ENCODE peak calls at places on chromosomes 3 and 15, in seven cellular contexts. F, O, R, P, Y, M and A are unnamed samples.

GRCh38 chr3:9351709-9352126 is 11.1 kb upstream of the THUMPD3 start:
- DNase-seq in F (no peak), O (no peak), R (no peak), P (peak), Y (no peak), M (no peak), A (no peak)

GRCh38 chr3:51311055-51311454 is 74.0 kb upstream of the MANF start:
- DNase-seq in F (peak), O (peak), R (peak), P (no peak), Y (no peak), M (no peak), A (no peak)

GRCh38 chr15:65132841-65133549 is 613 bp downstream of the PDCD7 start:
- DNase-seq in F (peak), O (peak), R (peak), P (peak), Y (peak), M (peak), A (no peak)

GRCh38 chr3:138775254-138775595 is 59.5 kb downstream of the PIK3CB start:
- DNase-seq in F (no peak), O (peak), R (no peak), P (no peak), Y (no peak), M (no peak), A (no peak)

GRCh38 chr3:149245738-149246451 is 24.3 kb upstream of the CP start:
- DNase-seq in F (peak), O (peak), R (no peak), P (no peak), Y (no peak), M (no peak), A (no peak)

GRCh38 chr15:86087808-86088207 is 8.1 kb downstream of the AGBL1 start:
- DNase-seq in F (no peak), O (no peak), R (no peak), P (no peak), Y (no peak), M (no peak), A (no peak)

GRCh38 chr3:11544413-11545181 is 99.1 kb downstream of the VGLL4 start:
- DNase-seq in F (no peak), O (peak), R (peak), P (no peak), Y (peak), M (no peak), A (no peak)

GRCh38 chr15:66768984-66769383 is 66.9 kb downstream of the SMAD6 start:
- DNase-seq in F (no peak), O (no peak), R (no peak), P (no peak), Y (no peak), M (no peak), A (no peak)

GRCh38 chr3:196603683-196604082 is 35.2 kb downstream of the FBXO45 start:
- DNase-seq in F (no peak), O (no peak), R (no peak), P (no peak), Y (no peak), M (no peak), A (no peak)

GRCh38 chr3:25887907-25888306 is 98.0 kb downstream of the OXSM start:
- DNase-seq in F (no peak), O (no peak), R (no peak), P (no peak), Y (no peak), M (no peak), A (no peak)

GRCh38 chr15:40912478-40912877 is 16.7 kb upstream of the DLL4 start:
- DNase-seq in F (no peak), O (no peak), R (peak), P (no peak), Y (no peak), M (no peak), A (no peak)

GRCh38 chr15:78024141-78024567 is 53.4 kb downstream of the TBC1D2B start:
- DNase-seq in F (no peak), O (peak), R (no peak), P (peak), Y (peak), M (peak), A (no peak)

GRCh38 chr15:99143655-99144610 is 39.1 kb downstream of the SYNM start:
- DNase-seq in F (no peak), O (no peak), R (no peak), P (peak), Y (peak), M (no peak), A (no peak)

GRCh38 chr3:136366289-136366688 is 116.1 kb downstream of the PCCB start:
- DNase-seq in F (no peak), O (peak), R (no peak), P (no peak), Y (no peak), M (no peak), A (no peak)

GRCh38 chr3:50408445-50408953 is 49.2 kb upstream of the TMEM115 start:
- DNase-seq in F (no peak), O (no peak), R (no peak), P (peak), Y (no peak), M (no peak), A (no peak)

GRCh38 chr3:131386429-131386926 is 4.9 kb downstream of the NUDT16 start:
- DNase-seq in F (no peak), O (no peak), R (no peak), P (peak), Y (peak), M (peak), A (peak)

GRCh38 chr3:128416578-128417150 is 50.0 kb downstream of the DNAJB8 start:
- DNase-seq in F (peak), O (peak), R (peak), P (no peak), Y (no peak), M (no peak), A (no peak)

GRCh38 chr15:70140543-70141375 is 43.0 kb upstream of the TLE3 start:
- DNase-seq in F (peak), O (peak), R (no peak), P (peak), Y (no peak), M (no peak), A (no peak)

GRCh38 chr15:65856821-65857455 is 12.4 kb upstream of the RAB11A start:
- DNase-seq in F (peak), O (peak), R (no peak), P (peak), Y (peak), M (peak), A (peak)

GRCh38 chr15:31901501-31901900 is 128.8 kb upstream of the CHRNA7 start:
- DNase-seq in F (no peak), O (no peak), R (no peak), P (no peak), Y (no peak), M (no peak), A (no peak)

GRCh38 chr15:78626611-78627010 is 5.8 kb upstream of the CHRNA3 start:
- DNase-seq in F (no peak), O (no peak), R (no peak), P (no peak), Y (no peak), M (no peak), A (no peak)

GRCh38 chr3:171230857-171231256 is 204.3 kb upstream of the SLC2A2 start:
- DNase-seq in F (no peak), O (peak), R (no peak), P (peak), Y (no peak), M (no peak), A (no peak)

GRCh38 chr15:82158811-82159210 is 103.7 kb downstream of the EFL1 start:
- DNase-seq in F (no peak), O (peak), R (no peak), P (no peak), Y (peak), M (no peak), A (no peak)

GRCh38 chr3:71998995-71999673 is 214.2 kb upstream of the PROK2 start:
- DNase-seq in F (no peak), O (peak), R (peak), P (no peak), Y (no peak), M (no peak), A (no peak)

GRCh38 chr3:4531478-4532025 is 38.4 kb downstream of the ITPR1 start:
- DNase-seq in F (no peak), O (peak), R (no peak), P (no peak), Y (no peak), M (no peak), A (no peak)

GRCh38 chr3:8371085-8371551 is 130.5 kb upstream of the LMCD1 start:
- DNase-seq in F (no peak), O (peak), R (peak), P (no peak), Y (no peak), M (no peak), A (no peak)

GRCh38 chr3:127768346-127769008 is 53.8 kb downstream of the MGLL start:
- DNase-seq in F (peak), O (peak), R (peak), P (no peak), Y (no peak), M (no peak), A (no peak)

GRCh38 chr3:162702768-162703385 is 1206.3 kb downstream of the OTOL1 start:
- DNase-seq in F (no peak), O (no peak), R (no peak), P (no peak), Y (no peak), M (no peak), A (no peak)

GRCh38 chr3:71310595-71311319 is 272.8 kb downstream of the FOXP1 start:
- DNase-seq in F (peak), O (peak), R (no peak), P (no peak), Y (peak), M (peak), A (peak)

GRCh38 chr15:28131400-28131799 is 32.3 kb upstream of the OCA2 start:
- DNase-seq in F (no peak), O (no peak), R (no peak), P (no peak), Y (no peak), M (no peak), A (no peak)

GRCh38 chr15:85854345-85855097 is 59.8 kb upstream of the KLHL25 start:
- DNase-seq in F (peak), O (peak), R (peak), P (peak), Y (no peak), M (peak), A (no peak)

GRCh38 chr3:129592362-129593150 is 13.9 kb downstream of the PLXND1 start:
- DNase-seq in F (no peak), O (no peak), R (peak), P (peak), Y (peak), M (peak), A (peak)

GRCh38 chr15:68249058-68249713 is 19.7 kb upstream of the CLN6 start:
- DNase-seq in F (no peak), O (no peak), R (no peak), P (no peak), Y (no peak), M (no peak), A (no peak)

GRCh38 chr15:61835029-61835428 is 225.2 kb downstream of the VPS13C start:
- DNase-seq in F (no peak), O (no peak), R (no peak), P (no peak), Y (no peak), M (no peak), A (no peak)

GRCh38 chr3:3170998-3171397 is 8.5 kb downstream of the CRBN start:
- DNase-seq in F (peak), O (peak), R (no peak), P (no peak), Y (no peak), M (no peak), A (no peak)

GRCh38 chr15:45763170-45763869 is 128.5 kb downstream of the SQOR start:
- DNase-seq in F (no peak), O (no peak), R (no peak), P (no peak), Y (no peak), M (no peak), A (no peak)

GRCh38 chr15:45762726-45763125 is 127.9 kb downstream of the SQOR start:
- DNase-seq in F (no peak), O (no peak), R (no peak), P (no peak), Y (no peak), M (no peak), A (no peak)

DNA sequence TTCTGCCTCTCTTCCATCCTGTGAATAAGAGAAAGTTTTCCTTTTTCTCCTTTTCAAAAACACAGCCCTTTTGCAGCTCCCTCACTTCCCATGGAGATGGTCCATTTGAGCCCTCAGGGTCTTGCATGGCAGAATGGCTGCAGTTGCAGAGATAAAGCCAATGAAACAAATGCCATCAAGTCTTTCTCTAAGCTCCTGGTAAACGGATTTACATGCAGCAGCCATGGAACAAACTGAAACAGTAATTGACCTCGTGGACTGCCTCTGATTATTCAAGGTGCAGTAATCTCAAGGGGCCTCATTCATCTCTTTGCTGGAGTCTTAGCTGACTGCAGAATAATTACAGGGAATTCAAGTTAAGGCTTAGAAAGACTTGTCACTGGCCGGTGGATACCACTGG is 125.1 kb downstream of the SQOR start:
- DNase-seq in F (no peak), O (no peak), R (no peak), P (no peak), Y (no peak), M (no peak), A (no peak)
- H3K27ac ChIP-seq in F (no peak), O (no peak), R (no peak), P (no peak), Y (no peak), M (no peak), A (no peak)

DNA sequence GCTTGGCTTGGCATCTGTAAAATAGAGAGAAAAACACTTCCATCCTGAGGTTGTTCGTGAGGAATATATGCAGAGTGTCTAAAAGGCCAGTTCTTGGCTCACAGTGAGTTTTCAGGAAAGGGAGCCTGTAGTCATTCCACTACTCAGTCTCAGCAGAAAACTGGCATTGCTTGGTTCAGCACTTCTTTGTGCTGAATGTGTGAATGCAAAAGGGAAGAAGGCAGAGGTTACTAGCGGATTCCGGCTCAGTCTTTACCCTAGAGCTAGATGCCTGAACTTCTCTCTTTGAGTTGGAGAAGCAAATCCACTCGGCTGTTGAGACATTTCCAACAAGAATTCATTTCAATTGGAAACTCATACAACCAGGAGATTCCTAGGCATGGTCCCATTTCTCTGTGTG is 23.1 kb upstream of the FRMD4B start:
- DNase-seq in F (no peak), O (no peak), R (no peak), P (no peak), Y (no peak), M (no peak), A (peak)
- H3K27ac ChIP-seq in F (no peak), O (no peak), R (no peak), P (no peak), Y (no peak), M (no peak), A (peak)

DNA sequence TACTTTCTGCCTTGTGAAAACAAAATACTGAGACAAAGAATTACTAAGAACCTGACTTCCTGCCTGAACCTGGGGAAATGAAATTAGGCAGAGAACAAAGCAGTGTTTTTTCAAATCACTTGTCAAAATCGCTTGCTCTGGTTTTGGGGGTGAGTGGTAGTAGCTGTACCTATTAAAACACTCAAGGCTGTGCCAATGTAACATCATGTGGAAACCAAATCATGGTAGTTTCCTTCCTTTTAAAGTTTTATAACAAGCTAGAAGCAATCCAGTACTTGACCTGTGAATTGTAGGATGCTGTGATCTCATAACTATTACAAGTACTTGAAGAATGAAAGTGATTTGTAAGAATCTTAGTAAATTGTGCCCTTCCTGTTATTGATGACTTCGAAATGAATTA is 6.7 kb downstream of the CMTM8 start:
- DNase-seq in F (no peak), O (no peak), R (no peak), P (no peak), Y (no peak), M (no peak), A (no peak)
- H3K27ac ChIP-seq in F (no peak), O (no peak), R (no peak), P (no peak), Y (no peak), M (no peak), A (no peak)

GRCh38 chr3:94617312-94617711 is 554.5 kb downstream of the NSUN3 start:
- DNase-seq in F (no peak), O (no peak), R (no peak), P (no peak), Y (no peak), M (no peak), A (no peak)
- H3K27ac ChIP-seq in F (peak), O (no peak), R (no peak), P (peak), Y (no peak), M (no peak), A (no peak)

GRCh38 chr3:30733681-30734080 is 127.3 kb downstream of the TGFBR2 start:
- DNase-seq in F (no peak), O (no peak), R (no peak), P (no peak), Y (no peak), M (no peak), A (no peak)

GRCh38 chr3:30733229-30733628 is 126.8 kb downstream of the TGFBR2 start:
- DNase-seq in F (no peak), O (no peak), R (no peak), P (no peak), Y (no peak), M (no peak), A (no peak)

GRCh38 chr3:30738605-30739004 is 132.2 kb downstream of the TGFBR2 start:
- DNase-seq in F (no peak), O (no peak), R (no peak), P (no peak), Y (no peak), M (no peak), A (no peak)

GRCh38 chr3:30741870-30742269 is 135.5 kb downstream of the TGFBR2 start:
- DNase-seq in F (no peak), O (no peak), R (no peak), P (no peak), Y (no peak), M (no peak), A (no peak)

GRCh38 chr3:30737746-30738499 is 131.5 kb downstream of the TGFBR2 start:
- DNase-seq in F (no peak), O (no peak), R (no peak), P (no peak), Y (no peak), M (no peak), A (no peak)
- H3K27ac ChIP-seq in F (no peak), O (no peak), R (no peak), P (no peak), Y (no peak), M (no peak), A (no peak)

DNA sequence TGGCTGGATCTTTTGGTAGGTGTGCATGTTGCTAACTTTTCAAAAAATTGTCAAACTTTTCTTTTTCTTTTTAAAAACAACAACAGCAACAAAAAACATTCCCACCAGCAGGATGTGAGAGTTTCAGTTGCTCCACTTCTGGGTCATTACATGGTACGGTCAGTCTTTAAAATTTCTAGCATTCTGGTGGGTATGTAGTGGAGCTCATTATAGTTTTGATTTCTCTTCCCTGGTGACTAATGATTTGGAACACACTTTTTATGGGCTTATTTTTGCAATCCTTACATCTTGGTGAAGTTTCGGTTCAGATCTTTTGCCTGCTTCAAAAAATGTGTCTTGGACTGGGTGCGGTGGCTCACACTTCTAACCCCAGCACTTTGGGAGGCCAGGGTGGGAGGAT is 19.3 kb downstream of the ATP1B3 start:
- DNase-seq in F (no peak), O (no peak), R (no peak), P (no peak), Y (no peak), M (no peak), A (no peak)
- H3K27ac ChIP-seq in F (no peak), O (no peak), R (no peak), P (no peak), Y (no peak), M (no peak), A (no peak)